ENCODE peak calls at places on chromosomes 12 and 14, in five cellular contexts. T is MG63, O is ovary, K is NCI-H1092, G is NCI-H2171 treated with DMSO at 0.1 percent for 48 hours. L is an unnamed sample.

GRCh38 chr12:110467847-110468211 is 228 bp downstream of the GPN3 start:
- DNase-seq in K (no peak), G (no peak), O (no peak), T (no peak), L (no peak)

GRCh38 chr12:56115329-56115728 is 1.1 kb upstream of the RPL41 start:
- DNase-seq in G (no peak), K (no peak), O (peak; percentile 47), T (peak; percentile 52), L (peak; percentile 38)

GRCh38 chr14:104280085-104280901 is 141.9 kb downstream of the KIF26A start:
- DNase-seq in T (no peak), O (no peak), G (no peak), K (no peak), L (no peak)

GRCh38 chr12:58095002-58095401 is 153.6 kb downstream of the ATP23 start:
- DNase-seq in G (no peak), K (no peak), T (no peak), O (no peak), L (no peak)

GRCh38 chr14:20970983-20971704 is 15.9 kb downstream of the RNASE2 start:
- DNase-seq in T (peak; percentile 74), G (peak; percentile 89), K (peak; percentile 70), O (peak; percentile 86), L (peak; percentile 91)

GRCh38 chr12:10940389-10940788 is 1.3 kb upstream of the TAS2R14 start:
- DNase-seq in K (no peak), T (peak; percentile 4), O (no peak), G (no peak), L (no peak)

GRCh38 chr14:68781161-68782021 is 11.5 kb downstream of the ZFP36L1 start:
- DNase-seq in T (no peak), O (no peak), K (no peak), G (no peak), L (peak; percentile 32)

GRCh38 chr12:12736759-12737676 is 19.9 kb downstream of the CDKN1B start:
- DNase-seq in T (peak; percentile 83), K (no peak), G (peak; percentile 25), O (no peak), L (no peak)

GRCh38 chr14:60970146-60970545 is 10.7 kb downstream of the TRMT5 start:
- DNase-seq in O (no peak), K (no peak), G (no peak), T (no peak), L (no peak)

GRCh38 chr12:127388985-127389384 is 878.0 kb upstream of the TMEM132C start:
- DNase-seq in K (no peak), G (no peak), O (no peak), T (no peak), L (no peak)

GRCh38 chr12:47878293-47878917 is 26.4 kb downstream of the VDR start:
- DNase-seq in K (no peak), O (no peak), G (no peak), T (no peak), L (no peak)

GRCh38 chr12:124567035-124567672 is at the start of gene NCOR2:
- DNase-seq in O (peak; percentile 53), K (no peak), T (peak; percentile 49), G (peak; percentile 44), L (peak; percentile 61)

GRCh38 chr14:49654511-49654910 is 19.5 kb upstream of the DNAAF2 start:
- DNase-seq in O (no peak), T (no peak), G (no peak), K (no peak), L (no peak)

GRCh38 chr12:48956279-48957140 is 777 bp downstream of the ARF3 start:
- DNase-seq in T (peak; percentile 92), K (no peak), G (peak; percentile 97), O (peak; percentile 84), L (peak; percentile 87)

GRCh38 chr12:71440393-71441349 is 1.1 kb downstream of the LGR5 start:
- DNase-seq in O (no peak), T (no peak), G (peak; percentile 41), K (no peak), L (no peak)

GRCh38 chr12:130748786-130749185 is 32.7 kb upstream of the RIMBP2 start:
- DNase-seq in G (no peak), K (no peak), O (no peak), T (no peak), L (no peak)

GRCh38 chr12:75724913-75725312 is 213.5 kb upstream of the KRR1 start:
- DNase-seq in T (peak; percentile 64), O (no peak), K (peak; percentile 56), G (peak; percentile 97), L (no peak)

GRCh38 chr14:99253890-99254289 is 18.1 kb downstream of the BCL11B start:
- DNase-seq in T (no peak), O (no peak), K (no peak), G (no peak), L (no peak)

GRCh38 chr12:14774074-14774943 is 29.0 kb downstream of the WBP11 start:
- DNase-seq in O (peak; percentile 98), G (no peak), K (no peak), T (peak; percentile 88), L (peak; percentile 95)

GRCh38 chr12:104708891-104709290 is 249.2 kb downstream of the SLC41A2 start:
- DNase-seq in G (no peak), O (no peak), K (no peak), T (no peak), L (no peak)

GRCh38 chr12:66055837-66056319 is 74.7 kb downstream of the LLPH start:
- DNase-seq in K (no peak), T (no peak), O (no peak), G (no peak), L (no peak)

GRCh38 chr12:43669373-43669772 is 89.2 kb downstream of the PUS7L start:
- DNase-seq in O (no peak), T (no peak), K (no peak), G (no peak), L (no peak)

GRCh38 chr14:21978999-21979314 is 305.3 kb upstream of the OR4E1 start:
- DNase-seq in G (no peak), T (no peak), K (no peak), O (no peak), L (no peak)

GRCh38 chr14:21866479-21866878 is 192.9 kb upstream of the OR4E1 start:
- DNase-seq in K (no peak), O (no peak), G (no peak), T (no peak), L (no peak)

GRCh38 chr12:14367097-14367661 is 1.7 kb downstream of the ATF7IP start:
- DNase-seq in K (no peak), O (no peak), T (no peak), G (no peak), L (no peak)

GRCh38 chr12:94207467-94208432 is 59.4 kb downstream of the PLXNC1 start:
- DNase-seq in G (no peak), O (no peak), T (peak; percentile 25), K (no peak), L (no peak)

GRCh38 chr12:38269897-38270296 is 46.7 kb upstream of the ALG10B start:
- DNase-seq in K (no peak), T (no peak), G (no peak), O (no peak), L (no peak)

L was measured in left ventricle myocardium superior.